ENCODE peak calls at places on chromosome 14, in four cellular contexts. Q, B, H and M are unnamed samples.

GRCh38 chr14:20381341-20381740 is 32.0 kb downstream of the TEP1 start:
- DNase-seq in Q (no peak), B (no peak), H (no peak), M (no peak)

GRCh38 chr14:101068958-101069549 is 165.5 kb upstream of the RTL1 start:
- DNase-seq in H (no peak), Q (peak; percentile 2), B (no peak), M (no peak)

GRCh38 chr14:27605298-27605697 is 1007.5 kb upstream of the NOVA1 start:
- DNase-seq in H (no peak), B (no peak), Q (no peak), M (no peak)

GRCh38 chr14:55802986-55803431 is 223.0 kb downstream of the KTN1 start:
- DNase-seq in B (no peak), Q (no peak), H (no peak), M (no peak)

GRCh38 chr14:106738075-106738474 is 1211.7 kb downstream of the TMEM121 start:
- DNase-seq in B (no peak), H (no peak), Q (no peak), M (no peak)

GRCh38 chr14:69358233-69358963 is 39.7 kb downstream of the ERH start:
- DNase-seq in B (no peak), H (no peak), Q (no peak), M (no peak)

GRCh38 chr14:93231129-93231979 is 24.3 kb downstream of the UBR7 start:
- DNase-seq in Q (no peak), B (no peak), H (no peak), M (no peak)

GRCh38 chr14:98408024-98408555 is 863.9 kb downstream of the BCL11B start:
- DNase-seq in B (no peak), Q (no peak), H (no peak), M (no peak)

GRCh38 chr14:26173581-26173980 is 424.3 kb downstream of the NOVA1 start:
- DNase-seq in B (no peak), Q (no peak), H (no peak), M (no peak)

GRCh38 chr14:58944226-58944769 is 244.2 kb upstream of the DAAM1 start:
- DNase-seq in H (no peak), Q (no peak), B (no peak), M (no peak)

GRCh38 chr14:34682787-34683321 is 31.5 kb downstream of the CFL2 start:
- DNase-seq in H (no peak), B (no peak), Q (no peak), M (no peak)

GRCh38 chr14:97028382-97028781 is 231.2 kb downstream of the VRK1 start:
- DNase-seq in Q (no peak), B (no peak), H (no peak), M (no peak)

GRCh38 chr14:64746298-64747250 is 42.4 kb downstream of the PLEKHG3 start:
- DNase-seq in Q (no peak), B (no peak), H (no peak), M (no peak)

GRCh38 chr14:55354500-55354899 is 57.1 kb downstream of the ATG14 start:
- DNase-seq in H (no peak), Q (peak; percentile 19), B (peak; percentile 31), M (peak; percentile 72)

GRCh38 chr14:45651906-45652305 is 398.9 kb upstream of the MIS18BP1 start:
- DNase-seq in H (no peak), B (no peak), Q (no peak), M (no peak)

GRCh38 chr14:74670726-74671125 is 42.2 kb downstream of the AREL1 start:
- DNase-seq in Q (no peak), B (no peak), H (peak; percentile 17), M (no peak)

GRCh38 chr14:102249041-102249440 is 55.9 kb downstream of the MOK start:
- DNase-seq in H (no peak), Q (no peak), B (no peak), M (no peak)

GRCh38 chr14:37709419-37710195 is 114.2 kb downstream of the TTC6 start:
- DNase-seq in H (no peak), Q (no peak), B (no peak), M (no peak)

GRCh38 chr14:105197274-105197673 is 16.2 kb upstream of the NUDT14 start:
- DNase-seq in Q (no peak), H (peak; percentile 18), B (no peak), M (no peak)

GRCh38 chr14:59428581-59429012 is 36.6 kb downstream of the GPR135 start:
- DNase-seq in B (no peak), H (no peak), Q (no peak), M (no peak)

GRCh38 chr14:61388173-61388975 is 67.0 kb downstream of the PRKCH start:
- DNase-seq in B (no peak), H (peak; percentile 67), Q (no peak), M (peak; percentile 61)

GRCh38 chr14:35257809-35258208 is 34.4 kb upstream of the PSMA6 start:
- DNase-seq in H (no peak), Q (no peak), B (no peak), M (no peak)

GRCh38 chr14:46322730-46323425 is 328.7 kb downstream of the RPL10L start:
- DNase-seq in H (no peak), Q (no peak), B (no peak), M (no peak)

GRCh38 chr14:80669416-80669815 is 272.1 kb downstream of the CEP128 start:
- DNase-seq in B (no peak), H (no peak), Q (no peak), M (no peak)

GRCh38 chr14:65101631-65102440 is 481 bp downstream of the MAX start:
- DNase-seq in B (peak; percentile 38), Q (no peak), H (no peak), M (peak; percentile 73)

GRCh38 chr14:21796912-21797311 is 123.3 kb upstream of the OR4E1 start:
- DNase-seq in B (no peak), Q (no peak), H (no peak), M (no peak)

GRCh38 chr14:73026243-73026844 is 562 bp downstream of the ZFYVE1 start:
- DNase-seq in H (no peak), Q (no peak), B (no peak), M (no peak)

GRCh38 chr14:104888489-104889373 is 23.7 kb downstream of the CEP170B start:
- DNase-seq in H (no peak), B (no peak), Q (peak; percentile 10), M (no peak)

GRCh38 chr14:57617510-57617909 is 123.9 kb upstream of the CCDC198 start:
- DNase-seq in B (no peak), Q (no peak), H (no peak), M (no peak)

GRCh38 chr14:104559043-104559768 is 20.4 kb upstream of the C14orf180 start:
- DNase-seq in H (no peak), Q (peak; percentile 8), B (no peak), M (no peak)

GRCh38 chr14:61553730-61554641 is 141.3 kb upstream of the HIF1A start:
- DNase-seq in B (no peak), Q (peak; percentile 39), H (peak; percentile 47), M (no peak)

GRCh38 chr14:21068521-21069387 is 1.4 kb upstream of the ARHGEF40 start:
- DNase-seq in B (peak; percentile 36), Q (peak; percentile 52), H (no peak), M (peak; percentile 77)

GRCh38 chr14:63564318-63564717 is 21.1 kb upstream of the PPP2R5E start:
- DNase-seq in Q (no peak), B (no peak), H (no peak), M (no peak)

GRCh38 chr14:38207830-38208815 is at the start of gene SSTR1:
- DNase-seq in Q (peak; percentile 8), H (no peak), B (no peak), M (no peak)

GRCh38 chr14:37591311-37591940 is 3.6 kb downstream of the FOXA1 start:
- DNase-seq in H (no peak), B (no peak), Q (no peak), M (no peak)

DNA sequence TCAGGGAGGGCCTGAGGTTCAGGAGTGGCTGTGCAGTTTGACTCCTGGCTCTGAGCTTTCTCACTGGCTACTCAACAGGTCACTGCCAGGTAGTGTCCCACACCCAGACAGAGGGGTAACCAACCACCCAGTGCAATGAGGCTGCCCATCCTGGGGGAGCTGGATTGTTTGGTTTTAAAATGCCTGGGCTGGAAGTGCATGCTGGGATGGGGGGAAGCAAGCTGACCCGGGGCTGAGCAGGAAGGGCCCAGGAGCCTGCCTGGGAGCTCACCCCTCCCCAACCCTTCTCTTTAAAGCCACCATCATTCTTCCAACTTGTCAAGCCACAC is 12.6 kb upstream of the ABHD12B start:
- DNase-seq in H (no peak), Q (no peak), B (no peak), M (no peak)
- H3K4me3 ChIP-seq in H (peak overlapping the region; percentile 41), Q (peak overlapping the region; percentile 77), B (peak overlapping the region; percentile 98), M (peak overlapping the region; percentile 85)

DNA sequence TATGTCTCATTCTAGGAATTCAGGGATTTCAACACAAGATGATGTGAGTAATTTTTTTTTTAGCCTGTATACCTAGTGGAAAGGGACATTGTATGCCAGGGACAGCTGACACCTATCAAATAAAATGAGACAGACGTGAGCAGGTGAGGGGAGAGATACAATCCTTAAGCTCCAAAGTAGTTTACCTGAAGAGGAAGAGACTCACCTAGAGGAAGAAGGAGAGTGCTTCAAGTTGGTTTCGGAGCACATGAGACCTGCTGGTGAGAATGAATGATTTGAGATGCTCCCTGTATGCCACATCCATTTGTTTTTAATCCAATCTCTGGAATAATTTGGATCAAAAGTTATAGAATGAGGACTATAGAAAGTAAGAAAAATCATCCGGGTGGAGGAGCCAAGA is 915.4 kb upstream of the FBXO33 start:
- DNase-seq in B (no peak), H (no peak), Q (no peak), M (no peak)
- H3K4me3 ChIP-seq in B (no peak overlapping the region), H (no peak overlapping the region), Q (no peak overlapping the region), M (no peak overlapping the region)

DNA sequence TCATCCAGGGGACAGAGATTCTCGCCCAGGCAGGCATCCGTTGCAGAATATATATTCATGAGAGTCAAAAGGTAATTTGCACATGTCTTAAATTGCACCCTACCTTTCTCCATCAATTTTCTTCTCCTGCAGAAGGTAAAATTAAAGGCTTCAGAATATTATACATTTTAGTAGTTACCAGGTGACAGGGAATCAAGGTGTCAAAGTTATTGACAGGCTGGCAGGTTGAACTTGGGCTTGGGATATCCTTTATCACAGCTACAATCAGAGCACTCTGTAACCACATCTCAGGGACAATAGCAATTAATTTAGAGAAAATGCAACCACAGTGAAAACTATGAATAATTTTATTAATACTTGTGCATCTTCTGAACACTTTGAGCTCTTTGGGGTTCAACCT is 66.9 kb upstream of the GSC start:
- DNase-seq in Q (no peak), H (no peak), B (no peak), M (no peak)
- H3K4me3 ChIP-seq in Q (no peak overlapping the region), H (no peak overlapping the region), B (no peak overlapping the region), M (no peak overlapping the region)

DNA sequence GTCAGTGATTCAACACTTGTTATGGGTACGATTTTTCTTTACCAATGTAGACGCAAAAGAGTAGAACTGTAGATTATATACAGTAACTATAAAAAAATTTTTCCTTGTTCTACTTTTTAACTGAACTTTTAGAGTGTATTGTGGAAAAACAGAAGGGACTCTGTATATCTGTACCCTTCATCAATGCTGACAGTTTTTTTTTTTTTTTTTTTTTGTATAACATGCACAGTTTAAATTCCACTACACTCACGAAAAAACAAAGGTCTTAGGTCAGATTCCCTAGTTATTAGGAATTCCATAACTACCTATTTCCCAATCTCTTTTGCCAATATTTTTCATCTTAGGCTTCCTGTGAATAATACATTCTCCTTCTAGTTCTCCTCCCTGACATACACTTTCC is 6.4 kb downstream of the DDHD1 start:
- DNase-seq in Q (no peak), H (no peak), B (no peak), M (no peak)
- H3K4me3 ChIP-seq in Q (no peak overlapping the region), H (no peak overlapping the region), B (no peak overlapping the region), M (no peak overlapping the region)

DNA sequence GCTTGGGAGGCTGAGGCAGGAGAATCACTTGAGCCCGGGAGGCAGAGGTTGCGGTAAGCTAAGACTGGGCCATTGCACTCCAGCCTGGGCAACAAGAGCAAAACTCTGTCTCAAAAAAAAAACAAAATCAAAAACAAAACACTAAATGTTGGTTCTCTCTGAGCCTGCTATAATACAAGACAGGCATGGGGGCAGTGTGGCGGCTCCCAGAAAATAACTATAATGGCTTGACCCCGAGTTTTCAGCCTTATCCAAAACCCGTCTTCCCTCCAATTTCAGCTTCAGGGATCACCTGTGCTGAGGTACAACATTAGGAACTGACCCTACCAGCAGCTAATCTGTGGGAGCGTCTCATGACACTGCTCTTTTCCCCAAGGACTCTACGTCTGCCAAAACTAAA is 862 bp downstream of the SLC7A7 start:
- DNase-seq in B (no peak), H (no peak), Q (no peak), M (no peak)
- H3K4me3 ChIP-seq in B (no peak overlapping the region), H (no peak overlapping the region), Q (no peak overlapping the region), M (no peak overlapping the region)